ENCODE peak calls at places on chromosomes 11 and 22, in seven cellular contexts. B is upper lobe of right lung; T is CD8-positive, alpha-beta memory T cell; J is ovary; L is CD4-positive, alpha-beta T cell; O is brain microvascular endothelial cell; N is naive thymus-derived CD4-positive, alpha-beta T cell. Y is an unnamed sample.
A peak's percentile ranks its signal among the peaks of the same experiment; 100 is the strongest.

GRCh38 chr22:34886391-34886790 is 179.6 kb upstream of the ISX start:
- DNase-seq in B (no peak), T (no peak), J (no peak), L (no peak), O (no peak), N (no peak), Y (no peak)

GRCh38 chr22:33917744-33918406 is 2.4 kb downstream of the LARGE1 start:
- DNase-seq in B (no peak), T (no peak), J (no peak), L (no peak), O (no peak), N (no peak), Y (no peak)

GRCh38 chr22:42493393-42493792 is 26.2 kb downstream of the RRP7A start:
- DNase-seq in B (no peak), T (no peak), J (no peak), L (no peak), O (no peak), N (no peak), Y (no peak)

GRCh38 chr11:28703371-28703770 is 595.2 kb downstream of the METTL15 start:
- DNase-seq in B (no peak), T (no peak), J (no peak), L (no peak), O (no peak), N (no peak), Y (no peak)

GRCh38 chr11:12174145-12175143 is 64.1 kb downstream of the MICAL2 start:
- DNase-seq in B (no peak), T (no peak), J (no peak), L (no peak), O (no peak), N (no peak), Y (no peak)

GRCh38 chr11:106446961-106447360 is 369.5 kb downstream of the AASDHPPT start:
- DNase-seq in B (no peak), T (no peak), J (no peak), L (no peak), O (no peak), N (no peak), Y (no peak)

GRCh38 chr11:79363861-79364378 is 76.9 kb downstream of the TENM4 start:
- DNase-seq in B (no peak), T (no peak), J (no peak), L (no peak), O (no peak), N (no peak), Y (no peak)

GRCh38 chr11:2724653-2725366 is 25.0 kb upstream of the KCNQ1OT1 start:
- DNase-seq in B (no peak), T (no peak), J (peak; percentile 59), L (no peak), O (no peak), N (no peak), Y (peak; percentile 52)

GRCh38 chr22:41184679-41185078 is 20.4 kb upstream of the L3MBTL2 start:
- DNase-seq in B (no peak), T (no peak), J (no peak), L (no peak), O (no peak), N (no peak), Y (no peak)

GRCh38 chr11:69113646-69114340 is 41.9 kb upstream of the SMIM38 start:
- DNase-seq in B (no peak), T (no peak), J (no peak), L (no peak), O (no peak), N (no peak), Y (no peak)

GRCh38 chr22:48982321-48982905 is 845.3 kb downstream of the BRD1 start:
- DNase-seq in B (no peak), T (no peak), J (no peak), L (no peak), O (no peak), N (no peak), Y (no peak)

GRCh38 chr11:7893792-7894191 is 37.3 kb downstream of the OR10A6 start:
- DNase-seq in B (no peak), T (no peak), J (no peak), L (no peak), O (no peak), N (no peak), Y (peak; percentile 46)

GRCh38 chr11:12119502-12119901 is 9.1 kb downstream of the MICAL2 start:
- DNase-seq in B (no peak), T (no peak), J (no peak), L (no peak), O (no peak), N (no peak), Y (no peak)

GRCh38 chr22:40668611-40669390 is 10.5 kb upstream of the MCHR1 start:
- DNase-seq in B (no peak), T (no peak), J (no peak), L (no peak), O (peak; percentile 64), N (no peak), Y (no peak)

GRCh38 chr11:68838572-68838964 is 3.1 kb downstream of the CPT1A start:
- DNase-seq in B (no peak), T (no peak), J (peak; percentile 52), L (no peak), O (no peak), N (peak; percentile 13), Y (peak; percentile 55)

GRCh38 chr11:67613313-67613959 is 6.7 kb downstream of the NDUFV1 start:
- DNase-seq in B (no peak), T (no peak), J (no peak), L (no peak), O (no peak), N (no peak), Y (no peak)
- H3K27ac ChIP-seq in B (peak overlapping the region; percentile 84), T (peak overlapping the region; percentile 86), J (no peak overlapping the region), L (peak overlapping the region; percentile 92), O (no peak overlapping the region), N (peak overlapping the region; percentile 96), Y (no peak overlapping the region)

DNA sequence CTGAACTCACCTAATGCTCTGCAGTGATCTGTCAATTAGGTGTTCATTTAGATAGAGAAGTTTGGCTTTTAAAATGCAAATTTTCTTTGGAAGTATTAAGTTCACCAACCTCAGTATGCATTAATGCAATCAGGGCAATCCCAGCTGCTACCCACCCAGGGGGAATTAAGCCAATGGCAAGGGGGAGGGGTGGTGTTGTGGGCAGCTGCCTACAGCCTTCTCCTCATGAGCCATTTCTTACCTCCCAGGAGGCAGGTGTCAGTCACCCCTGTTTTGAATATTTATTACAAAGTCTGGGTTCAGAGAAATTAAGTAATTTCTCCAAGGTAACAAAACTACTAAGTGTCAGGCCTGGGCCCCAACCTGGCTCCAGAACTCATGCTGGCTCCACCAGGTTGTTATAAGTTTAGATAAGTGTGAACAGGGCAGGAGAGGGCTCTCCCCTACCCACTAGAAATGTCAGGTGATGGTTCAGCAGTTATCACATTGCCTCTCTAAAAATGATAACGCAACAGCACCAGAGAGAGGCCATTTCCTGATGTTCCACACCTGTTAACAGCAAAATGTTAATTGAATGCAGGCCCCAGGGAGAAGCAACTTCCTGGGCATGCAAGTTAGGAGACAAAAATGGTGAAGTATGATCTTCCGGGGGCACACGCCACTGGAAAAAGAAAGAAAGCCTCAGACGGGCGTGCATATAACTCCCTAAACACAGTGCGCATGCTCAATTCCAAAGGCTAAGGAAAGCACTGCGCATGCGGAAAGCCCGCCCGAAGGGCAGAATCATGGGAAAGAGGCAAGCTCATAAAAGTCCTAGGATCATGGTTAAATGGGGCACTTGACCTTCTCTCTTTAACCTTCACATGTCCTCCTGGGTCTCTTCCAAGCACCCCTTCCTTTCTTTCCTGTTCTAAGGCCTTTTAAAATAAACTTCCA is 35.4 kb upstream of the GNAZ start:
- DNase-seq in B (no peak), T (no peak), J (no peak), L (no peak), O (no peak), N (no peak), Y (peak; percentile 33)
- H3K27ac ChIP-seq in B (no peak overlapping the region), T (no peak overlapping the region), J (no peak overlapping the region), L (no peak overlapping the region), O (no peak overlapping the region), N (no peak overlapping the region), Y (no peak overlapping the region)

DNA sequence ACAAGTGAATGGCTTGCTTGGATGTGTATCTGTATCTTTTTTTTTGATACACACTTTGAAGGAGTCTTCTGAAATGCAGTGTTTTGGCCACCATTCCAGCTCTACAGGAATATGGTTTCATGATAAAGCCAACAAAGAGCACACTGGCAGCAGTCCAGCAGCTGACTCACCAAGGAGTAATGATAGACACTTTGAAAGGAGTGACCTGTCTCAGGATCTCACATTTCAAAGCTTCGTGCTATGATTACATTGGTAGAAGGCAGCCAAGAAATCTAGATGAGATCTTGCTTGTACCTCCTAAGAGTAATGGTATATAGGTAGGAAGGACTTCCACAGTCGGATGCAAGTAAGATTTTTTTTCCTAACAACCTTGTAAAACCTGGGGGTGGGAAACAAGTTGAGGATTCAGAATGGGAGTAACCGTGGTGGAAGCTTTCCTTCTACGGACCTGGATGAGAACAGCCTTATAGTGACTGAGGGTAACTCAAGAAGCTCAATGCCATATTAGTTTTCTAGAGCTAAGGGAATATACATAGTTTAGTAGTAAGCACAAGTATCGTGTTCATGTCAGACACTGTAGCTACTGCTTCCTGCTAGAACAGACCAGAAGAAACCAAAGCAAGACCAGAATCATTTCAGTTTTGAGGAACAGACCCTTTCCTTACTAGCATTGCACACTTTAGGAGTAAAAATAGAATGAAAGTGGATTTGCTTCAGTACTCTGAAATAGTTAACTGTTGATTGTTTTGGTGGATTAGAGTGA is 25.0 kb downstream of the MTMR3 start:
- DNase-seq in B (peak; percentile 76), T (no peak), J (peak; percentile 75), L (peak; percentile 31), O (peak; percentile 97), N (no peak), Y (peak; percentile 92)
- H3K27ac ChIP-seq in B (no peak overlapping the region), T (no peak overlapping the region), J (no peak overlapping the region), L (no peak overlapping the region), O (peak overlapping the region; percentile 59), N (no peak overlapping the region), Y (peak overlapping the region; percentile 14)

DNA sequence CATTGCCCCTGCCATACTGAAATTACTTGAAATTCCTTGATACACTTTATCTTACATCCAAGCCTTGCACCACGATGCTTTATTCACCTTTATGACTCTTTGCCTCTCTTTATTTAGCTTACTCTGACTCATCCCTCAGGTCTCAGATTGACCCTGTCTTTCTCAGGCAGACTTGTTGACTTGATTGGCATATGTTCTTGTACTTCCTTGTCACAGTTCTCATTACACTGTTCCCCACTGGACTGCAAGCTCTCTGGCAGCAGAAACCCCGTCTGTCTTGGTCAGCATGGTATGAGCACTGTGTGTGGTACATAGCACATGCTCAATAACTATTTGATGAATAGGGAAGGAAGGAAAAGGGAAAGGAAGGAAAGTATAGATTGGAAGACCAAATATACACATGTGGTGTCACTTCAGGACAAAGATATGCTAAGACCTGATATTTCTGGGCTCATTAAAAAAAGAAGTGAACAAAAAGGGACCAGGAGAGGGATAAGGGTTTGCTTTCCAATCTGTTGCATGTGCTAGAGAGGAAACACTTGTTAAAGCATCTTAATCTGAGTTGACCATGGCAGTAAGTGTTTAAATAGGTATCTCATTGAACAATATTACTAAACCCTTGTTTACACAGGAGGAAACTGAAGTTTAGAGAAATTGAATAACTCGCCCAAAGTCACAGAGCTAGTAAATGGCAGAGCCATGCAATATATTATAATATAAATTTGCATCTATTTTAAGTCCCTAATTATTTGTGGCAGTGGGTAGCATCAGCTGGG is 7.2 kb downstream of the LYVE1 start:
- DNase-seq in B (no peak), T (no peak), J (no peak), L (no peak), O (no peak), N (no peak), Y (no peak)
- H3K27ac ChIP-seq in B (no peak overlapping the region), T (no peak overlapping the region), J (no peak overlapping the region), L (no peak overlapping the region), O (no peak overlapping the region), N (no peak overlapping the region), Y (no peak overlapping the region)

DNA sequence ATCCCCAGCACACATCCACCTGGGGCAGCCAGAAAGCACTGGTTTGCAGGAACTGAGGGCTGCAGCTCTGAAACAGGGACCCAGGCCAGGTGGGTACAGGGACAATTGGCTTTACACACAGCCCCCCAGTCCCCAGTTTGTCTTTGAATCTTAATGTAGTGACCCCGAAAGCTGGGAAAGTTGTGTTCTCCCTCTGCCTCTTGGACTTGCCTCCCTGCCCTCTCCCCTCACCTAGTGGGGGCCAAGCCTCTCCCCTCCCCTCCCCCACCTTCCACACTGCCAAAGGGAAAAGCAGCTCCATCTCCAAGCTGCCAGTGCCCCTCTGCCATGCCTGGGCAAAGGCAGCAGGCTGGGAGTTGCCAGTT is 2.6 kb upstream of the CLCF1 start:
- DNase-seq in B (no peak), T (no peak), J (no peak), L (no peak), O (no peak), N (no peak), Y (no peak)
- H3K27ac ChIP-seq in B (no peak overlapping the region), T (no peak overlapping the region), J (no peak overlapping the region), L (no peak overlapping the region), O (no peak overlapping the region), N (no peak overlapping the region), Y (no peak overlapping the region)